ENCODE peak calls at places on chromosome 6, in seven cellular contexts. D is fibroblast of lung, Z is PC-3, Q is endothelial cell of umbilical vein, W is keratinocyte, I is mesenchymal stem cell, R is GM12878. Y is an unnamed sample.

GRCh38 chr6:20403766-20404640 is 2.3 kb downstream of the E2F3 start:
- DNase-seq in D (peak; percentile 65), Q (peak; percentile 89), Z (peak; percentile 64), W (no peak), R (no peak), I (peak; percentile 84), Y (peak; percentile 65)

GRCh38 chr6:13935190-13935880 is 10.6 kb downstream of the RNF182 start:
- DNase-seq in R (no peak), Z (no peak), D (no peak), I (no peak), W (no peak), Q (no peak), Y (no peak)

GRCh38 chr6:38508894-38509293 is 130.8 kb downstream of the BTBD9 start:
- DNase-seq in W (no peak), I (peak; percentile 74), R (no peak), Q (no peak), Z (peak; percentile 86), D (peak; percentile 54), Y (no peak)

GRCh38 chr6:14118444-14118843 is 872 bp downstream of the CD83 start:
- DNase-seq in I (no peak), D (no peak), Z (no peak), Q (no peak), W (no peak), R (no peak), Y (no peak)

GRCh38 chr6:89972024-89972381 is 77.7 kb downstream of the GJA10 start:
- DNase-seq in W (no peak), Q (no peak), I (no peak), D (no peak), R (no peak), Z (no peak), Y (no peak)

GRCh38 chr6:52598123-52598823 is 21.4 kb upstream of the TRAM2 start:
- DNase-seq in R (no peak), I (peak; percentile 80), Z (peak; percentile 21), W (no peak), D (peak; percentile 82), Q (peak; percentile 54), Y (no peak)

GRCh38 chr6:40973304-40973703 is 65.7 kb downstream of the UNC5CL start:
- DNase-seq in I (no peak), Q (no peak), W (no peak), R (no peak), Z (no peak), D (no peak), Y (no peak)

GRCh38 chr6:129191275-129191674 is 308.3 kb downstream of the LAMA2 start:
- DNase-seq in D (no peak), R (no peak), Q (no peak), W (no peak), I (no peak), Z (no peak), Y (no peak)

GRCh38 chr6:44237021-44237812 is 9.7 kb upstream of the HSP90AB1 start:
- DNase-seq in D (peak; percentile 96), W (no peak), Z (peak; percentile 99), R (no peak), Q (peak; percentile 98), I (peak; percentile 98), Y (peak; percentile 98)

GRCh38 chr6:153032255-153032882 is 29.9 kb upstream of the MTRF1L start:
- DNase-seq in I (peak; percentile 72), Q (peak; percentile 66), Z (peak; percentile 69), R (no peak), D (peak; percentile 67), W (no peak), Y (peak; percentile 19)

GRCh38 chr6:99603421-99604160 is 3.0 kb upstream of the PRDM13 start:
- DNase-seq in W (no peak), R (no peak), Z (no peak), Q (peak; percentile 38), I (no peak), D (peak; percentile 27), Y (no peak)

GRCh38 chr6:52514514-52514913 is 62.3 kb downstream of the TRAM2 start:
- DNase-seq in R (no peak), Z (no peak), Q (no peak), D (peak; percentile 78), I (peak; percentile 79), W (no peak), Y (peak; percentile 62)

GRCh38 chr6:156778615-156779205 is 1.5 kb downstream of the ARID1B start:
- DNase-seq in I (peak; percentile 46), R (no peak), Z (peak; percentile 16), W (no peak), D (peak; percentile 56), Q (peak; percentile 43), Y (peak; percentile 52)

GRCh38 chr6:11366934-11367637 is 134.6 kb upstream of the NEDD9 start:
- DNase-seq in Z (peak; percentile 19), D (peak; percentile 71), R (no peak), I (no peak), Q (peak; percentile 54), W (no peak), Y (peak; percentile 30)

GRCh38 chr6:139699335-139699734 is 324.9 kb upstream of the CITED2 start:
- DNase-seq in R (no peak), W (no peak), Z (no peak), I (no peak), D (peak; percentile 33), Q (no peak), Y (peak; percentile 11)

GRCh38 chr6:72984981-72985665 is 240.2 kb downstream of the KHDC1L start:
- DNase-seq in W (no peak), I (no peak), Z (no peak), R (no peak), Q (no peak), D (peak; percentile 90), Y (no peak)

GRCh38 chr6:157841211-157841840 is 18.3 kb downstream of the SNX9 start:
- DNase-seq in R (peak; percentile 73), Z (peak; percentile 61), D (peak; percentile 37), I (no peak), W (no peak), Q (no peak), Y (peak; percentile 87)

GRCh38 chr6:148509152-148509571 is 166.5 kb downstream of the SASH1 start:
- DNase-seq in Q (no peak), R (no peak), Z (no peak), W (no peak), I (peak; percentile 48), D (peak; percentile 74), Y (no peak)

GRCh38 chr6:118581489-118581959 is 33.4 kb downstream of the PLN start:
- DNase-seq in W (no peak), I (peak; percentile 86), R (no peak), Q (no peak), D (peak; percentile 81), Z (peak; percentile 27), Y (peak; percentile 31)

GRCh38 chr6:20253021-20253420 is 40.8 kb upstream of the MBOAT1 start:
- DNase-seq in D (no peak), Z (no peak), R (no peak), Q (no peak), I (no peak), W (no peak), Y (no peak)

GRCh38 chr6:105642708-105643107 is 239.8 kb upstream of the PREP start:
- DNase-seq in R (no peak), D (peak; percentile 81), Q (no peak), I (peak; percentile 17), W (peak; percentile 5), Z (peak; percentile 39), Y (peak; percentile 44)

GRCh38 chr6:151098166-151098565 is 141.6 kb upstream of the AKAP12 start:
- DNase-seq in Q (no peak), Z (no peak), W (no peak), R (no peak), D (peak; percentile 47), I (no peak), Y (no peak)

GRCh38 chr6:31567531-31568370 is 4.3 kb upstream of the LTA start:
- DNase-seq in D (no peak), Q (no peak), Z (no peak), W (no peak), R (no peak), I (no peak), Y (no peak)

GRCh38 chr6:150684715-150685459 is 85.2 kb downstream of the PLEKHG1 start:
- DNase-seq in Q (peak; percentile 23), R (no peak), I (no peak), Z (no peak), D (no peak), W (no peak), Y (no peak)

GRCh38 chr6:147509900-147510299 is 1.4 kb downstream of the SAMD5 start:
- DNase-seq in W (no peak), Q (peak; percentile 20), I (peak; percentile 13), D (no peak), R (no peak), Z (no peak), Y (no peak)

GRCh38 chr6:147508871-147509608 is 550 bp downstream of the SAMD5 start:
- DNase-seq in I (no peak), D (no peak), Z (no peak), Q (peak; percentile 10), W (no peak), R (no peak), Y (no peak)

GRCh38 chr6:147508073-147508870 is at the start of gene SAMD5:
- DNase-seq in W (no peak), Q (peak; percentile 82), I (peak; percentile 72), Z (peak; percentile 75), R (no peak), D (peak; percentile 75), Y (peak; percentile 75)

GRCh38 chr6:147506704-147507114 is 1.8 kb upstream of the SAMD5 start:
- DNase-seq in R (no peak), D (peak; percentile 40), Q (peak; percentile 57), Z (peak; percentile 64), W (no peak), I (peak; percentile 59), Y (peak; percentile 39)

GRCh38 chr6:147507162-147508072 is 1.1 kb upstream of the SAMD5 start:
- DNase-seq in Z (peak; percentile 33), I (peak; percentile 45), W (no peak), R (no peak), Q (peak; percentile 26), D (peak; percentile 13), Y (peak; percentile 23)
- H3K9ac ChIP-seq in Z (peak overlapping the region; percentile 33), I (peak overlapping the region; percentile 49), W (peak overlapping the region; percentile 20), R (no peak overlapping the region), Q (peak overlapping the region; percentile 84), D (peak overlapping the region; percentile 59), Y (peak overlapping the region; percentile 59)

GRCh38 chr6:62803094-62803493 is 408.2 kb upstream of the FKBP1C start:
- DNase-seq in W (no peak), I (no peak), R (no peak), Z (no peak), D (no peak), Q (no peak), Y (no peak)
- H3K9ac ChIP-seq in W (no peak overlapping the region), I (no peak overlapping the region), R (no peak overlapping the region), Z (no peak overlapping the region), D (no peak overlapping the region), Q (no peak overlapping the region), Y (no peak overlapping the region)

GRCh38 chr6:27667651-27668441 is 194.9 kb upstream of the ZNF184 start:
- DNase-seq in I (peak; percentile 26), Q (no peak), R (no peak), Z (no peak), D (no peak), W (no peak), Y (no peak)
- H3K9ac ChIP-seq in I (peak overlapping the region; percentile 58), Q (no peak overlapping the region), R (peak overlapping the region; percentile 33), Z (no peak overlapping the region), D (no peak overlapping the region), W (peak overlapping the region; percentile 42), Y (no peak overlapping the region)

GRCh38 chr6:169087436-169088046 is 166.1 kb downstream of the THBS2 start:
- DNase-seq in Q (no peak), R (no peak), Z (no peak), W (no peak), I (no peak), D (peak; percentile 59), Y (no peak)
- H3K9ac ChIP-seq in Q (no peak overlapping the region), R (no peak overlapping the region), Z (no peak overlapping the region), W (no peak overlapping the region), I (no peak overlapping the region), D (no peak overlapping the region), Y (no peak overlapping the region)

GRCh38 chr6:143823463-143824006 is 19.6 kb upstream of the LTV1 start:
- DNase-seq in Z (peak; percentile 69), R (no peak), W (no peak), I (no peak), D (peak; percentile 33), Q (peak; percentile 84), Y (peak; percentile 51)
- H3K9ac ChIP-seq in Z (no peak overlapping the region), R (no peak overlapping the region), W (no peak overlapping the region), I (no peak overlapping the region), D (no peak overlapping the region), Q (peak overlapping the region; percentile 70), Y (no peak overlapping the region)